ENCODE peak calls at places on chromosomes 16 and 17, in ten cellular contexts. D is stimulated activated CD8-positive, alpha-beta memory T cell treated with anti-CD3 and anti-CD28 coated beads, Interleukin-4, amount 100 ng/mL, for 48 hours; N is posterior cingulate gyrus; K is EL; B is Right ventricle myocardium superior; F is GM19239; T is activated naive CD8-positive, alpha-beta T cell treated with anti-CD3 and anti-CD28 coated beads, Interleukin-2, amount 50 U/mL, for 24 hours; A is EH; W is SHP77; L is activated T-cell treated with anti-CD3 and anti-CD28 coated beads for 1 hour. U is an unnamed sample.

GRCh38 chr17:77373298-77374169 is 232.8 kb downstream of the SEC14L1 start:
- DNase-seq in W (no peak), F (peak; percentile 56), L (no peak), T (no peak), N (no peak), D (peak; percentile 53), A (peak; percentile 48), K (no peak), B (peak; percentile 69), U (no peak)

GRCh38 chr16:3542153-3542550 is 35.1 kb downstream of the NLRC3 start:
- DNase-seq in B (no peak), A (no peak), F (no peak), K (no peak), W (no peak), L (no peak), D (no peak), N (no peak), T (no peak), U (no peak)

GRCh38 chr16:68289621-68290329 is 21.0 kb downstream of the SLC7A6OS start:
- DNase-seq in A (peak; percentile 77), K (peak; percentile 60), F (no peak), D (peak; percentile 77), W (no peak), T (peak; percentile 74), N (no peak), L (peak; percentile 36), B (no peak), U (no peak)

GRCh38 chr16:26281681-26282080 is 589.9 kb downstream of the HS3ST4 start:
- DNase-seq in B (no peak), F (no peak), A (no peak), W (no peak), K (no peak), L (no peak), N (no peak), T (no peak), D (no peak), U (no peak)

GRCh38 chr17:77666480-77666879 is 292.0 kb upstream of the TNRC6C start:
- DNase-seq in D (no peak), N (no peak), A (no peak), F (no peak), W (no peak), B (no peak), K (no peak), T (no peak), L (no peak), U (no peak)

GRCh38 chr16:67857547-67858233 is 10.2 kb upstream of the CENPT start:
- DNase-seq in N (no peak), D (peak; percentile 46), T (no peak), F (no peak), K (peak; percentile 92), B (peak; percentile 65), L (peak; percentile 9), W (no peak), A (peak; percentile 95), U (peak; percentile 67)

GRCh38 chr17:35022536-35023063 is 40.9 kb downstream of the RFFL start:
- DNase-seq in F (peak; percentile 56), T (peak; percentile 74), K (peak; percentile 88), B (peak; percentile 81), N (peak; percentile 91), D (peak; percentile 82), L (peak; percentile 60), A (peak; percentile 86), W (peak; percentile 52), U (peak; percentile 13)

GRCh38 chr16:23433261-23433920 is 19.6 kb downstream of the COG7 start:
- DNase-seq in W (no peak), L (no peak), K (no peak), D (no peak), N (no peak), T (no peak), F (no peak), B (no peak), A (no peak), U (no peak)

GRCh38 chr16:57658878-57659674 is 9.0 kb upstream of the ADGRG3 start:
- DNase-seq in T (no peak), A (no peak), W (no peak), N (no peak), D (no peak), B (no peak), K (no peak), L (no peak), F (no peak), U (no peak)

GRCh38 chr17:76156662-76156991 is 15.6 kb upstream of the FOXJ1 start:
- DNase-seq in F (no peak), L (no peak), N (no peak), K (no peak), B (no peak), D (no peak), W (no peak), T (no peak), A (no peak), U (no peak)

GRCh38 chr17:83125515-83126274 is 46.3 kb downstream of the METRNL start:
- DNase-seq in D (peak; percentile 53), A (peak; percentile 9), F (no peak), T (no peak), L (no peak), K (no peak), B (peak; percentile 55), W (peak; percentile 31), N (peak; percentile 70), U (no peak)

GRCh38 chr16:78240459-78241222 is 141.2 kb downstream of the WWOX start:
- DNase-seq in N (no peak), B (no peak), A (no peak), T (no peak), D (no peak), L (no peak), W (no peak), K (no peak), F (no peak), U (no peak)

GRCh38 chr17:5419959-5420653 is at the start of gene RPAIN:
- DNase-seq in T (peak; percentile 84), B (peak; percentile 93), L (peak; percentile 76), N (peak; percentile 97), A (peak; percentile 85), D (peak; percentile 89), F (peak; percentile 47), K (peak; percentile 89), W (peak; percentile 96), U (peak; percentile 90)

GRCh38 chr17:40122944-40123810 is 1.4 kb downstream of the MSL1 start:
- DNase-seq in F (no peak), N (peak; percentile 91), W (peak; percentile 46), B (peak; percentile 61), L (no peak), A (peak; percentile 60), T (peak; percentile 66), D (peak; percentile 74), K (peak; percentile 55), U (peak; percentile 28)

GRCh38 chr17:61405686-61406542 is 6.3 kb downstream of the TBX2 start:
- DNase-seq in K (no peak), T (no peak), D (no peak), F (no peak), N (peak; percentile 58), B (peak; percentile 38), W (no peak), L (no peak), A (no peak), U (no peak)

GRCh38 chr16:8935989-8936388 is 27.7 kb downstream of the USP7 start:
- DNase-seq in N (no peak), B (no peak), F (no peak), K (no peak), W (no peak), L (no peak), D (no peak), A (no peak), T (no peak), U (no peak)

GRCh38 chr17:19753661-19754463 is 5.8 kb upstream of the ALDH3A1 start:
- DNase-seq in N (peak; percentile 87), A (peak; percentile 17), F (no peak), W (peak; percentile 93), L (no peak), T (no peak), D (no peak), B (no peak), K (peak; percentile 29), U (peak; percentile 73)

GRCh38 chr16:3364774-3365427 is 9.2 kb downstream of the OR2C1 start:
- DNase-seq in T (peak; percentile 84), K (peak; percentile 97), A (peak; percentile 95), B (peak; percentile 90), L (peak; percentile 72), D (peak; percentile 86), W (peak; percentile 99), F (peak; percentile 56), N (peak; percentile 97), U (peak; percentile 91)

GRCh38 chr17:2383628-2384167 is 17.2 kb downstream of the MNT start:
- DNase-seq in A (no peak), B (no peak), T (no peak), L (no peak), K (no peak), W (no peak), F (no peak), N (no peak), D (no peak), U (no peak)

GRCh38 chr17:11493947-11494346 is 104.3 kb upstream of the DNAH9 start:
- DNase-seq in K (no peak), L (no peak), B (no peak), D (no peak), F (no peak), A (no peak), T (no peak), W (no peak), N (no peak), U (no peak)

GRCh38 chr16:86570542-86571196 is 4.0 kb downstream of the FOXC2 start:
- DNase-seq in T (no peak), F (no peak), B (no peak), K (peak; percentile 30), A (peak; percentile 34), N (no peak), L (no peak), W (no peak), D (no peak), U (no peak)

GRCh38 chr17:73068322-73069153 is 23.9 kb downstream of the SLC39A11 start:
- DNase-seq in B (no peak), T (no peak), F (no peak), D (no peak), N (no peak), W (no peak), L (no peak), A (peak; percentile 81), K (peak; percentile 88), U (no peak)

GRCh38 chr17:410674-411401 is 58.2 kb upstream of the RPH3AL start:
- DNase-seq in A (peak; percentile 47), D (peak; percentile 69), K (peak; percentile 25), W (peak; percentile 42), L (no peak), N (no peak), F (no peak), T (peak; percentile 58), B (no peak), U (no peak)

GRCh38 chr17:31357831-31358400 is 33.6 kb upstream of the RAB11FIP4 start:
- DNase-seq in T (no peak), L (no peak), N (no peak), D (no peak), F (no peak), B (no peak), A (no peak), K (no peak), W (no peak), U (peak; percentile 24)

GRCh38 chr17:74245145-74245817 is 28.8 kb upstream of the DNAI2 start:
- DNase-seq in A (peak; percentile 2), T (no peak), F (no peak), K (no peak), N (peak; percentile 95), W (no peak), B (no peak), D (no peak), L (no peak), U (no peak)

GRCh38 chr16:3094289-3095027 is 4.6 kb downstream of the ZSCAN10 start:
- DNase-seq in W (peak; percentile 33), D (peak; percentile 74), B (no peak), F (peak; percentile 65), A (peak; percentile 42), L (no peak), T (peak; percentile 62), K (peak; percentile 39), N (peak; percentile 24), U (no peak)

GRCh38 chr16:24758373-24758772 is 28.9 kb downstream of the TNRC6A start:
- DNase-seq in W (no peak), T (no peak), L (no peak), F (no peak), A (peak; percentile 44), K (peak; percentile 51), D (no peak), B (no peak), N (no peak), U (no peak)

GRCh38 chr17:60952747-60953146 is 275.1 kb downstream of the BCAS3 start:
- DNase-seq in W (no peak), D (no peak), K (no peak), L (no peak), A (no peak), F (no peak), T (no peak), N (no peak), B (no peak), U (no peak)